ENCODE peak calls at places on chromosomes 11 and 22, in five cellular contexts. One of them, this sample, is unnamed. For H3K4me1, the result is how much of the 10 kb centered on the place peaks cover.

GRCh38 chr11:103586756-103587155 is 449.7 kb upstream of the DDI1 start:
- DNase-seq in mammary epithelial cell: no peak
- DNase-seq in mesendoderm: no peak
- DNase-seq in K562: no peak
- DNase-seq in PC-3: peak
- DNase-seq in this sample: no peak

GRCh38 chr11:64879226-64879900 is 942 bp upstream of the EHD1 start:
- DNase-seq in PC-3: no peak
- DNase-seq in mammary epithelial cell: no peak
- DNase-seq in mesendoderm: no peak
- DNase-seq in K562: no peak
- DNase-seq in this sample: peak

GRCh38 chr11:70433966-70434812 is 35.9 kb downstream of the CTTN start:
- DNase-seq in mammary epithelial cell: no peak
- DNase-seq in mesendoderm: no peak
- DNase-seq in K562: no peak
- DNase-seq in PC-3: no peak
- DNase-seq in this sample: peak

GRCh38 chr11:64461081-64461480 is 102.1 kb downstream of the RPS6KA4 start:
- DNase-seq in mesendoderm: no peak
- DNase-seq in K562: no peak
- DNase-seq in mammary epithelial cell: no peak
- DNase-seq in PC-3: no peak
- DNase-seq in this sample: no peak

GRCh38 chr11:68120212-68121066 is 749 bp downstream of the CHKA start:
- DNase-seq in mammary epithelial cell: no peak
- DNase-seq in K562: peak
- DNase-seq in mesendoderm: peak
- DNase-seq in PC-3: peak
- DNase-seq in this sample: peak

GRCh38 chr22:49853981-49854791 is 542 bp downstream of the ZBED4 start:
- DNase-seq in mesendoderm: peak
- DNase-seq in PC-3: peak
- DNase-seq in K562: peak
- DNase-seq in mammary epithelial cell: peak
- DNase-seq in this sample: peak

GRCh38 chr22:36277482-36278291 is 24.8 kb downstream of the APOL1 start:
- DNase-seq in mammary epithelial cell: peak
- DNase-seq in K562: peak
- DNase-seq in PC-3: peak
- DNase-seq in mesendoderm: peak
- DNase-seq in this sample: no peak

GRCh38 chr22:47269689-47270088 is 507.2 kb downstream of the TBC1D22A start:
- DNase-seq in mammary epithelial cell: no peak
- DNase-seq in PC-3: no peak
- DNase-seq in mesendoderm: no peak
- DNase-seq in K562: no peak
- DNase-seq in this sample: no peak

GRCh38 chr11:38019072-38019775 is 1421.2 kb upstream of the RAG2 start:
- DNase-seq in mammary epithelial cell: peak
- DNase-seq in PC-3: peak
- DNase-seq in K562: no peak
- DNase-seq in mesendoderm: peak
- DNase-seq in this sample: peak

GRCh38 chr11:66986178-66986545 is 11.1 kb downstream of the C11orf86 start:
- DNase-seq in mammary epithelial cell: peak
- DNase-seq in mesendoderm: no peak
- DNase-seq in PC-3: no peak
- DNase-seq in K562: no peak
- DNase-seq in this sample: no peak

GRCh38 chr11:9884601-9885000 is 220.7 kb downstream of the SWAP70 start:
- DNase-seq in mesendoderm: no peak
- DNase-seq in K562: no peak
- DNase-seq in mammary epithelial cell: no peak
- DNase-seq in PC-3: no peak
- DNase-seq in this sample: no peak

GRCh38 chr22:46731246-46732040 is 6.6 kb downstream of the CERK start:
- DNase-seq in mesendoderm: peak
- DNase-seq in mammary epithelial cell: peak
- DNase-seq in PC-3: no peak
- DNase-seq in K562: no peak
- DNase-seq in this sample: peak

GRCh38 chr11:78869293-78869692 is 294.6 kb upstream of the NARS2 start:
- DNase-seq in mammary epithelial cell: no peak
- DNase-seq in K562: no peak
- DNase-seq in PC-3: no peak
- DNase-seq in mesendoderm: no peak
- DNase-seq in this sample: no peak

GRCh38 chr11:27423125-27423524 is 49.5 kb downstream of the LGR4 start:
- DNase-seq in PC-3: no peak
- DNase-seq in mesendoderm: peak
- DNase-seq in K562: no peak
- DNase-seq in mammary epithelial cell: peak
- DNase-seq in this sample: peak

GRCh38 chr11:36034572-36035331 is 90.9 kb downstream of the LDLRAD3 start:
- DNase-seq in mammary epithelial cell: peak
- DNase-seq in mesendoderm: no peak
- DNase-seq in PC-3: peak
- DNase-seq in K562: no peak
- DNase-seq in this sample: no peak

DNA sequence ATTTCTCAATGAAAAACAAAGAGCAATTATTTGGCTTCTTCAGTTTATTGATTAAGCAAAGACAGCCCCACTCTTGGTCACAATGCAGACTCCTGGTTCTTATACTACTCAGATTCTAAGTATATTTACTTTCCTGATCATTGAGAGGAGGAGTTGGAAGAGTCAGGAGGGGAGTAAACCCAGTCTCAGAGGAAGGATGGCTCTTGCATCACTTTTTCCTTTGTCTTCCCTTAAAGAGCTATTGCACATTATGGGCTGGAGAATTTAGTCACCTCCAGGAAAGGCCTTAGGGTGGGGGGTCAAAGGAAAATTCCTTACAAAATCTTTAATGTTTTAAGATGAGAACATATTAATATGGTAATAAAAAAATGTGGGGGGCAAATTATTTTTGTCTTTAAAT is 8.1 kb downstream of the SLC17A6 start:
- DNase-seq in mammary epithelial cell: no peak
- DNase-seq in PC-3: no peak
- DNase-seq in mesendoderm: no peak
- DNase-seq in K562: no peak
- DNase-seq in this sample: no peak
- H3K9ac ChIP-seq in mammary epithelial cell: no peak
- H3K9ac ChIP-seq in PC-3: no peak
- H3K9ac ChIP-seq in mesendoderm: no peak
- H3K9ac ChIP-seq in K562: no peak
- H3K9ac ChIP-seq in this sample: no peak

DNA sequence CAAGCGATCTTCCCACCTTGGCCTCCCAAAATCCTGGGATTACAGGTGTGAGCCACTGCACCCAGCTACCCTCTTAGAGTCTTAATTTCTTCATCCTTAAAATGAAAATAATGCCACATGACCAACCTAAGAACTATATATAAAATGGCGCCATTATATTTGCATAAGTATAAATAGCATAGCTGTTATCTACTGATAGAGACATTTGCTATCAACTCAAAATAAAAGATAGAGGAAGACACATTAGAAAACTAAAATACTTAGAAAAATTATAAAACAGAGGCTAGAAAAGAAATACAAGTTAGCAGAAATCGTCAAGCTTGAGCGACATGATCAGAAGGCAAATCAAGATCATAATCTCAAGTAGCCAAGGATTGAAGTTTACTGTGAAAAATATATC is 6.2 kb downstream of the FAM168A start:
- DNase-seq in mesendoderm: no peak
- DNase-seq in K562: no peak
- DNase-seq in PC-3: no peak
- DNase-seq in mammary epithelial cell: no peak
- DNase-seq in this sample: no peak
- H3K4me1 ChIP-seq in mesendoderm: under half
- H3K4me1 ChIP-seq in K562: under half
- H3K4me1 ChIP-seq in PC-3: under half
- H3K4me1 ChIP-seq in mammary epithelial cell: under half
- H3K4me1 ChIP-seq in this sample: under half

GRCh38 chr11:95067828-95068244 is 1.1 kb downstream of the SRSF8 start:
- DNase-seq in mesendoderm: no peak
- DNase-seq in K562: no peak
- DNase-seq in PC-3: no peak
- DNase-seq in mammary epithelial cell: no peak
- DNase-seq in this sample: no peak

GRCh38 chr11:95068549-95068948 is 1.8 kb downstream of the SRSF8 start:
- DNase-seq in PC-3: peak
- DNase-seq in mammary epithelial cell: peak
- DNase-seq in mesendoderm: peak
- DNase-seq in K562: no peak
- DNase-seq in this sample: peak

GRCh38 chr11:95065336-95065735 is 1.4 kb upstream of the SRSF8 start:
- DNase-seq in mammary epithelial cell: peak
- DNase-seq in PC-3: no peak
- DNase-seq in mesendoderm: no peak
- DNase-seq in K562: no peak
- DNase-seq in this sample: no peak

GRCh38 chr11:95066721-95067041 is at the start of gene SRSF8:
- DNase-seq in mammary epithelial cell: no peak
- DNase-seq in K562: no peak
- DNase-seq in mesendoderm: no peak
- DNase-seq in PC-3: no peak
- DNase-seq in this sample: no peak

GRCh38 chr11:95067042-95067827 is 516 bp downstream of the SRSF8 start:
- DNase-seq in mammary epithelial cell: peak
- DNase-seq in K562: peak
- DNase-seq in PC-3: peak
- DNase-seq in mesendoderm: peak
- DNase-seq in this sample: peak
- H3K9ac ChIP-seq in mammary epithelial cell: peak
- H3K9ac ChIP-seq in K562: peak
- H3K9ac ChIP-seq in PC-3: peak
- H3K9ac ChIP-seq in mesendoderm: peak
- H3K9ac ChIP-seq in this sample: peak

GRCh38 chr11:46240371-46240770 is 37.1 kb upstream of the CREB3L1 start:
- DNase-seq in mesendoderm: no peak
- DNase-seq in mammary epithelial cell: no peak
- DNase-seq in PC-3: no peak
- DNase-seq in K562: no peak
- DNase-seq in this sample: no peak
- H3K4me1 ChIP-seq in mesendoderm: under half
- H3K4me1 ChIP-seq in mammary epithelial cell: under half
- H3K4me1 ChIP-seq in PC-3: under half
- H3K4me1 ChIP-seq in K562: half or more
- H3K4me1 ChIP-seq in this sample: under half

DNA sequence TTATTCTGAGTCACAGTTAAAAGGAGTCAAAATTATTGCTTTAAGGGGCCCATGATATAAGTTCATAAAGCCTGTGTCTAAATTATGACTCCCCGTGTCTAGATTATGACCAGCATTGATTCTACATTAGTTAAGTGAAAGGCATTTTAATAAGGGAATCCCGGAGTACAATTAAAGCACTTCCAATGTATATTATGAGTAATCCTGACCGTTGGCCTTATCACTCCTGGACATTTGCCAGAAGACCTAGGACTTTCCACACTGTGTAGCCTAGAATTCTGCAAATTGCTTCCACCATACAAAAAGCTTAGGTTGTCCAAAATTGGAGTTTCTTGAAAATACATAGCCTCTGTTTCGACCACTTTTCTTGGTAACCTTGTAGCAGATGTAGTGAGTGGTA is 1292.6 kb downstream of the LRRC4C start:
- DNase-seq in mammary epithelial cell: no peak
- DNase-seq in K562: no peak
- DNase-seq in mesendoderm: no peak
- DNase-seq in PC-3: peak
- DNase-seq in this sample: no peak
- H3K9ac ChIP-seq in mammary epithelial cell: no peak
- H3K9ac ChIP-seq in K562: no peak
- H3K9ac ChIP-seq in mesendoderm: no peak
- H3K9ac ChIP-seq in PC-3: no peak
- H3K9ac ChIP-seq in this sample: no peak

DNA sequence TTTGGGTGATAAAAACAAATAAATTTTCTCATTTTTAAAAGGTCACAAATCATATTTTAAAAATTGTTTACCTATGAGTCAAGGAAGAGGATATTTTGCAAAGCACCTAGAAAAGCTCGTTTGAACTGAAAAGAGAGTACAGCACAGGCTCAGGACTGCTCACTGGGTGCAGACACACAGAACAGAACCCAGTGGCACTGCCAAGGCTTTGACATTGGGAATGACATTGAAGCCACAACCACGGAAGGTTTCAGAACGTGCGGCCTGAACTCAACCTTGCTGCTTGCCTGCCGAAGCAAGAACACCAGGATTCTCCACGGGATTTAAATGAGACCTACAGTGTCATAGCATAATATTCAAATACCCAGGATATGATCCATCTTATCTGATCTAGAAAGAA is 597.1 kb upstream of the B3GAT1 start:
- DNase-seq in K562: no peak
- DNase-seq in mesendoderm: no peak
- DNase-seq in PC-3: no peak
- DNase-seq in mammary epithelial cell: no peak
- DNase-seq in this sample: no peak
- H3K4me1 ChIP-seq in K562: under half
- H3K4me1 ChIP-seq in mesendoderm: under half
- H3K4me1 ChIP-seq in PC-3: under half
- H3K4me1 ChIP-seq in mammary epithelial cell: under half
- H3K4me1 ChIP-seq in this sample: under half

GRCh38 chr11:1674879-1675235 is 22.1 kb upstream of the KRTAP5-6 start:
- DNase-seq in mammary epithelial cell: no peak
- DNase-seq in mesendoderm: no peak
- DNase-seq in K562: no peak
- DNase-seq in PC-3: no peak
- DNase-seq in this sample: peak
- H3K9ac ChIP-seq in mammary epithelial cell: no peak
- H3K9ac ChIP-seq in mesendoderm: no peak
- H3K9ac ChIP-seq in K562: no peak
- H3K9ac ChIP-seq in PC-3: no peak
- H3K9ac ChIP-seq in this sample: no peak

DNA sequence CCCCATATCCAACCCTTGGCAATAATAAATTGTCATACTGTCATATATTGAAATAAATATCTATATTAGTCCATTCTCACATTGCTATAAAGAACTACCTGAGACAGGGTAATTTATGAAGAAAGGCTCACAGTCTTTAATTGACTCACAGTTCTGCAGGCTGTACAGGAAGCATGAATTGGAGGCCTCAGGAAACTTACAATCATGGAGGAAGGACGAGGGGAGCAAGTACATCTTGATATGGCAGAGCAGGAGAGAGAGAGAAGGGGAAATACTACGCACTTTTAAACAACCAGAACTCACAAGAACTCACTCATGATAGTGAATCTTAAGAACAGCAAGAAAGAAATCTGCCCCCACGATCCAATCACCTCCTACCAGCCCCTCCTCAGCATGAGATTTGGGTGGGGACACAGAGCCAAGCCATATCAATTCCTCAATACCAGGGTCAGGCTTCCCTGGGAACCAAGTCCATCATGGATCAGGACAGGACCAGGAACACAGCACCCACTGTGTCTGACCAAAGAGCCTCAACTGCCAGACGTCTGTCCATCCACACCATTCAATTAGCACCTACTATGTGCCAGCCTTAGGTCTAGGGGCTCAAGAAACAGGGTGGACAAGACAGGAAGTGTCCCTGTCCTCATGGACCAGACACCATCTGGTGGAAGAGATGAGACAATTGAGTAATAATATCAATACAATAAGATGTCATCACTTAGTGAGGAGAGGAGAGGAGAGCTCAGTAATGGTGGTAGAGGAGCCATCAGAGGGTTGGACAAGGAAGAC is 56.9 kb upstream of the TOP3B start:
- DNase-seq in mesendoderm: no peak
- DNase-seq in mammary epithelial cell: no peak
- DNase-seq in K562: no peak
- DNase-seq in PC-3: no peak
- DNase-seq in this sample: no peak
- H3K4me1 ChIP-seq in mesendoderm: under half
- H3K4me1 ChIP-seq in mammary epithelial cell: under half
- H3K4me1 ChIP-seq in K562: under half
- H3K4me1 ChIP-seq in PC-3: under half
- H3K4me1 ChIP-seq in this sample: under half

This sample was measured in kidney.